ENCODE peak calls at places on chromosomes 7 and 10, in nine cellular contexts. O, B, D, N, P, Z, G, E and V are unnamed samples.

GRCh38 chr7:75872073-75872782 is 6.6 kb upstream of the RHBDD2 start:
- DNase-seq in O (no peak), B (no peak), D (no peak), N (no peak), P (no peak), Z (no peak), G (no peak), E (no peak), V (no peak)

GRCh38 chr7:101586971-101587370 is 42.1 kb downstream of the MYL10 start:
- DNase-seq in O (no peak), B (no peak), D (no peak), N (no peak), P (peak; percentile 31), Z (no peak), G (no peak), E (no peak), V (no peak)

GRCh38 chr10:6200588-6201510 is 1.9 kb upstream of the PFKFB3 start:
- DNase-seq in O (peak; percentile 26), B (no peak), D (no peak), N (peak; percentile 30), P (no peak), Z (no peak), G (no peak), E (no peak), V (peak; percentile 25)

GRCh38 chr10:80261316-80262030 is 28.0 kb downstream of the MAT1A start:
- DNase-seq in O (no peak), B (no peak), D (no peak), N (no peak), P (no peak), Z (no peak), G (no peak), E (no peak), V (no peak)

GRCh38 chr10:127012769-127013152 is 107.5 kb downstream of the DOCK1 start:
- DNase-seq in O (no peak), B (peak; percentile 73), D (no peak), N (peak; percentile 95), P (no peak), Z (peak; percentile 20), G (no peak), E (peak; percentile 76), V (no peak)

GRCh38 chr10:34960983-34961382 is 129.2 kb downstream of the CUL2 start:
- DNase-seq in O (no peak), B (no peak), D (no peak), N (peak; percentile 49), P (no peak), Z (no peak), G (no peak), E (no peak), V (peak; percentile 36)

GRCh38 chr10:26334932-26335573 is 103.1 kb upstream of the APBB1IP start:
- DNase-seq in O (peak; percentile 89), B (peak; percentile 63), D (peak; percentile 49), N (peak; percentile 62), P (no peak), Z (peak; percentile 19), G (peak; percentile 23), E (peak; percentile 65), V (peak; percentile 61)

GRCh38 chr10:11218395-11218794 is 200.7 kb downstream of the CELF2 start:
- DNase-seq in O (no peak), B (no peak), D (no peak), N (no peak), P (no peak), Z (no peak), G (no peak), E (no peak), V (no peak)

GRCh38 chr10:85611746-85612377 is 754.7 kb downstream of the GRID1 start:
- DNase-seq in O (no peak), B (peak; percentile 32), D (no peak), N (no peak), P (peak; percentile 46), Z (no peak), G (no peak), E (no peak), V (no peak)

GRCh38 chr10:75613685-75614587 is 182.5 kb downstream of the LRMDA start:
- DNase-seq in O (peak; percentile 84), B (no peak), D (no peak), N (no peak), P (no peak), Z (peak; percentile 45), G (no peak), E (no peak), V (peak; percentile 82)

GRCh38 chr10:35643151-35643975 is 1.3 kb upstream of the FZD8 start:
- DNase-seq in O (peak; percentile 9), B (peak; percentile 88), D (peak; percentile 49), N (peak; percentile 45), P (no peak), Z (peak; percentile 26), G (peak; percentile 59), E (peak; percentile 86), V (peak; percentile 63)

GRCh38 chr7:25359471-25360059 is 131.3 kb upstream of the NPVF start:
- DNase-seq in O (no peak), B (no peak), D (no peak), N (no peak), P (no peak), Z (no peak), G (no peak), E (no peak), V (no peak)

GRCh38 chr10:101223274-101224059 is 5.8 kb downstream of the LBX1 start:
- DNase-seq in O (no peak), B (no peak), D (no peak), N (no peak), P (no peak), Z (no peak), G (no peak), E (no peak), V (no peak)

GRCh38 chr7:16397497-16398210 is 23.7 kb downstream of the CRPPA start:
- DNase-seq in O (no peak), B (no peak), D (no peak), N (no peak), P (no peak), Z (no peak), G (no peak), E (no peak), V (no peak)

GRCh38 chr7:16753932-16754571 is 497 bp downstream of the TSPAN13 start:
- DNase-seq in O (no peak), B (no peak), D (peak; percentile 20), N (peak; percentile 48), P (no peak), Z (peak; percentile 29), G (no peak), E (no peak), V (peak; percentile 30)

GRCh38 chr10:129477051-129477450 is 10.0 kb downstream of the MGMT start:
- DNase-seq in O (no peak), B (no peak), D (no peak), N (no peak), P (no peak), Z (no peak), G (no peak), E (no peak), V (no peak)

GRCh38 chr7:28458732-28459131 is 46.4 kb downstream of the CREB5 start:
- DNase-seq in O (no peak), B (no peak), D (no peak), N (no peak), P (no peak), Z (no peak), G (no peak), E (no peak), V (no peak)
- TF ChIP-seq CTCF in O (no peak), B (no peak), D (no peak), N (no peak), P (no peak), Z (no peak), G (no peak), E (no peak), V (no peak)

DNA sequence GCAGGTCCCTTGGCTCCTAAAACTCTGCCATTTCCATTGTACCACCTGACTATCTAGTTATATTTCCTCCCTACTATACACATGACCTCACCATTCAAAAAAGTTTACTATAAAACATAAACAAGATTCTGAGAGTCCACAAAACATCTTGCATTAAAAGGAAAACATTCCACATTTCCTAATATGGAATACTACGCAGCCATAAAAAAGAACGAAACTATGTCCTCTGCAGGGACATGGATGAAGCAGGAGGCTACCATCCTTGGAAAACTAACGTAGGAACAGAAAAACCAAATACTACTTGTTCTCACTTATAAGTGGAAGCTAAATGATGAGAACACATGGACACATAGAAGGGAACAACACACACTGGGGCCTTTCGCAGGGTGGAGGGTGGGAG is 48.3 kb downstream of the SVIL start:
- DNase-seq in O (no peak), B (no peak), D (no peak), N (no peak), P (no peak), Z (no peak), G (no peak), E (no peak), V (no peak)
- H3K4me3 ChIP-seq in O (no peak overlapping the region), B (no peak overlapping the region), D (no peak overlapping the region), N (no peak overlapping the region), P (no peak overlapping the region), Z (no peak overlapping the region), G (no peak overlapping the region), E (no peak overlapping the region), V (no peak overlapping the region)

DNA sequence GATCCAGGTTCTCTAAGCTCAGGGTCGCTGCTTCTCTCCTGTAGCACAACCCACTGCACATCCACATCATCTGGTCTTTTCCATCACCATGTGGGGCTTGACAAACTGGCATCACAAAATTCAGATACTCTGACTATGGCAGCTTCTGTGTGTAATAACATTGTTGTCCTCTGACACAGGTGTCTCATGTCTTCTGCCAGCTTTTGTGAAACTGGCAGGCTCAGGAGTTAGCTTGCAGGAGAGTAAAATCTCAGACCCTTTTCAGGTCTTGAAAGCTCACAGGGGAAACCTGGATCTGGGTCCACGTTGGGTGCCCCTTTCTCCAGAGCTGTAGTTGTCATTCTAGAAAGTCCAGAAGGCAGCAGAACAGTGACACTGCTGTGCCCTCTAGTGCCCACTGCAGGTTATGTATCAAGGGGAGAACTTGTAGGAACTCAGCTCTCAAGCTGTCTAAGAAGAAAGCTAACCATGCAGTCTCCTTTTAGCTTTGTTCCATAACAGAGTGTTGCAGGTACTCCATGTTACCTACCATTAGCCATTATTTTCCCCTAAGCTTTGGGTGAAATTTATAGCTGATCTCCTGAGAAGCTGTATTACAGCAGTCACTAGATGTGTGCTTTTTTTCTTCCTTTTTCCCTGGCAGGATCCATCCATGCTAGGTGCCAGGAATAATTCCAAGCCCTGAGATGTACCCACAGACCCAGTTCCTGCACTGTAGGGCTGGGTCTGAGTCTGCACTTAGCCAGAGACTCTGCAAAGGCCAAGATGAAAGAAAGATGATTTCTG is 102.7 kb downstream of the ZNF248 start:
- DNase-seq in O (peak; percentile 29), B (no peak), D (peak; percentile 1), N (peak; percentile 50), P (no peak), Z (no peak), G (no peak), E (no peak), V (peak; percentile 4)
- TF ChIP-seq CTCF in O (peak; percentile 52), B (peak; percentile 72), D (no peak), N (peak; percentile 30), P (no peak), Z (no peak), G (no peak), E (no peak), V (peak; percentile 48)

DNA sequence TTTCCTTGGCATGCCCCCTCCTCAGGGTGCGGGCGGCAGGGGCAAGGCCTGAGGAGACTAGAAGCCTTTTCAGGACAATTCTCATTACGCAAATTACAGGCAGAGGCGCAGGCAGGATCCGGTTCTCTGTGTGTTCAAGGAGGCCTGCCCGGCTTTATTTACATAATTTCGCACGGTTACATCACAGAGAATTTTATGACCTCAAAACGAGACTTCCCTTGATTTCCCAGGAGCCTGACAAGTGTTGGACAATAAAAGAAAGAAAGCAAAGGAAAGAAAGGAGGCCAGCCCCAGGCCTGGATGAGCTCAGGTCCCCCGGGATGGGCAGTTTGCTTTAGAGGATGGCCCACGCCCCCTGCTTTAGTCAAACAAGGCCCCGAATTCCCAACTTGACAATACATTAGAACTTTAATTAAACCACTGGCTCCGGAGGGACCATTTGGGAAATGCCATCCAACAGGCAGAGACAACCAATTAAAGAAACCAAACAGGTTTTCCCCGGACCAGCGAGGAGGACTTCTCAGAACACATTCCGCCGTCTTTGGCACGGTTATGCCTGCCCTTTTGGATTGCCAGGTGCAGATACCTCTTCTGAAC is 2.9 kb downstream of the MNX1 start:
- DNase-seq in O (no peak), B (no peak), D (no peak), N (no peak), P (no peak), Z (no peak), G (no peak), E (no peak), V (no peak)
- H3K4me3 ChIP-seq in O (no peak overlapping the region), B (no peak overlapping the region), D (no peak overlapping the region), N (no peak overlapping the region), P (no peak overlapping the region), Z (no peak overlapping the region), G (no peak overlapping the region), E (no peak overlapping the region), V (no peak overlapping the region)